ENCODE peak calls at places on chromosomes 4 and X, in seven cellular contexts. One of them, this sample, is unnamed.

GRCh38 chr4:171186700-171187099 is 626.5 kb upstream of the GALNTL6 start:
- DNase-seq in fibroblast of mammary gland: no peak
- DNase-seq in IMR-90: no peak
- DNase-seq in neural crest cell: no peak
- DNase-seq in GM13977: no peak
- DNase-seq in fibroblast of lung: no peak
- DNase-seq in ovary: no peak
- DNase-seq in this sample: no peak

GRCh38 chrX:135416546-135416945 is 5.2 kb upstream of the SMIM10L2A start:
- DNase-seq in GM13977: no peak
- DNase-seq in neural crest cell: no peak
- DNase-seq in fibroblast of mammary gland: no peak
- DNase-seq in fibroblast of lung: no peak
- DNase-seq in IMR-90: no peak
- DNase-seq in ovary: no peak
- DNase-seq in this sample: no peak

GRCh38 chr4:25792200-25792791 is 70.5 kb downstream of the SEL1L3 start:
- DNase-seq in IMR-90: no peak
- DNase-seq in ovary: no peak
- DNase-seq in neural crest cell: peak; percentile 20
- DNase-seq in GM13977: no peak
- DNase-seq in fibroblast of mammary gland: no peak
- DNase-seq in fibroblast of lung: peak; percentile 10
- DNase-seq in this sample: peak; percentile 20

GRCh38 chr4:40909363-40909876 is 159.7 kb downstream of the NSUN7 start:
- DNase-seq in GM13977: no peak
- DNase-seq in fibroblast of mammary gland: peak; percentile 83
- DNase-seq in neural crest cell: no peak
- DNase-seq in IMR-90: peak; percentile 82
- DNase-seq in ovary: no peak
- DNase-seq in fibroblast of lung: peak; percentile 90
- DNase-seq in this sample: peak; percentile 78

GRCh38 chr4:145808021-145808650 is 128.2 kb downstream of the C4orf51 start:
- DNase-seq in neural crest cell: no peak
- DNase-seq in GM13977: peak; percentile 41
- DNase-seq in fibroblast of mammary gland: peak; percentile 96
- DNase-seq in IMR-90: peak; percentile 98
- DNase-seq in ovary: no peak
- DNase-seq in fibroblast of lung: peak; percentile 97
- DNase-seq in this sample: peak; percentile 73

GRCh38 chr4:188201851-188202250 is 62.6 kb downstream of the TRIML1 start:
- DNase-seq in IMR-90: peak; percentile 71
- DNase-seq in fibroblast of lung: no peak
- DNase-seq in GM13977: no peak
- DNase-seq in ovary: no peak
- DNase-seq in neural crest cell: no peak
- DNase-seq in fibroblast of mammary gland: peak; percentile 66
- DNase-seq in this sample: no peak

GRCh38 chrX:20507901-20508620 is 241.4 kb upstream of the RPS6KA3 start:
- DNase-seq in IMR-90: no peak
- DNase-seq in fibroblast of lung: no peak
- DNase-seq in fibroblast of mammary gland: no peak
- DNase-seq in neural crest cell: no peak
- DNase-seq in GM13977: no peak
- DNase-seq in ovary: no peak
- DNase-seq in this sample: no peak

GRCh38 chr4:43471950-43472349 is 579.4 kb downstream of the GRXCR1 start:
- DNase-seq in ovary: no peak
- DNase-seq in IMR-90: no peak
- DNase-seq in GM13977: no peak
- DNase-seq in neural crest cell: no peak
- DNase-seq in fibroblast of mammary gland: peak; percentile 12
- DNase-seq in fibroblast of lung: no peak
- DNase-seq in this sample: no peak

GRCh38 chr4:139606600-139607301 is 50.7 kb upstream of the SETD7 start:
- DNase-seq in IMR-90: peak; percentile 70
- DNase-seq in GM13977: no peak
- DNase-seq in ovary: no peak
- DNase-seq in fibroblast of mammary gland: peak; percentile 82
- DNase-seq in fibroblast of lung: peak; percentile 36
- DNase-seq in neural crest cell: no peak
- DNase-seq in this sample: peak; percentile 13

GRCh38 chrX:138986235-138986634 is 274.7 kb upstream of the FGF13 start:
- DNase-seq in IMR-90: no peak
- DNase-seq in fibroblast of mammary gland: peak; percentile 5
- DNase-seq in fibroblast of lung: peak; percentile 76
- DNase-seq in ovary: no peak
- DNase-seq in GM13977: no peak
- DNase-seq in neural crest cell: no peak
- DNase-seq in this sample: no peak

GRCh38 chrX:66680451-66680850 is 41.6 kb upstream of the EDA2R start:
- DNase-seq in fibroblast of lung: peak; percentile 48
- DNase-seq in ovary: no peak
- DNase-seq in GM13977: no peak
- DNase-seq in IMR-90: peak; percentile 38
- DNase-seq in fibroblast of mammary gland: peak; percentile 68
- DNase-seq in neural crest cell: no peak
- DNase-seq in this sample: no peak

GRCh38 chr4:152234571-152234970 is 301.3 kb downstream of the FBXW7 start:
- DNase-seq in ovary: no peak
- DNase-seq in neural crest cell: no peak
- DNase-seq in GM13977: no peak
- DNase-seq in IMR-90: no peak
- DNase-seq in fibroblast of lung: no peak
- DNase-seq in fibroblast of mammary gland: no peak
- DNase-seq in this sample: no peak

GRCh38 chr4:24053906-24054305 is 164.1 kb upstream of the PPARGC1A start:
- DNase-seq in neural crest cell: no peak
- DNase-seq in fibroblast of mammary gland: no peak
- DNase-seq in GM13977: no peak
- DNase-seq in ovary: no peak
- DNase-seq in fibroblast of lung: no peak
- DNase-seq in IMR-90: peak; percentile 17
- DNase-seq in this sample: no peak

GRCh38 chrX:134020910-134021309 is 35.5 kb upstream of the GPC3 start:
- DNase-seq in fibroblast of mammary gland: no peak
- DNase-seq in IMR-90: no peak
- DNase-seq in fibroblast of lung: no peak
- DNase-seq in ovary: no peak
- DNase-seq in GM13977: no peak
- DNase-seq in neural crest cell: no peak
- DNase-seq in this sample: no peak

GRCh38 chrX:72461288-72461687 is 111.4 kb downstream of the HDAC8 start:
- DNase-seq in ovary: no peak
- DNase-seq in GM13977: no peak
- DNase-seq in fibroblast of lung: peak; percentile 1
- DNase-seq in fibroblast of mammary gland: peak; percentile 22
- DNase-seq in neural crest cell: no peak
- DNase-seq in IMR-90: no peak
- DNase-seq in this sample: no peak

GRCh38 chrX:19772306-19772705 is 115.1 kb downstream of the SH3KBP1 start:
- DNase-seq in ovary: no peak
- DNase-seq in fibroblast of mammary gland: peak; percentile 51
- DNase-seq in GM13977: no peak
- DNase-seq in neural crest cell: no peak
- DNase-seq in IMR-90: peak; percentile 38
- DNase-seq in fibroblast of lung: peak; percentile 25
- DNase-seq in this sample: no peak

GRCh38 chrX:154384284-154384892 is 5.3 kb downstream of the EMD start:
- DNase-seq in neural crest cell: no peak
- DNase-seq in fibroblast of lung: peak; percentile 14
- DNase-seq in fibroblast of mammary gland: peak; percentile 33
- DNase-seq in IMR-90: no peak
- DNase-seq in ovary: peak; percentile 44
- DNase-seq in GM13977: no peak
- DNase-seq in this sample: no peak
- TF ChIP-seq CTCF in neural crest cell: peak; percentile 28
- TF ChIP-seq CTCF in fibroblast of lung: peak; percentile 50
- TF ChIP-seq CTCF in fibroblast of mammary gland: peak; percentile 34
- TF ChIP-seq CTCF in IMR-90: peak; percentile 43
- TF ChIP-seq CTCF in ovary: peak; percentile 40
- TF ChIP-seq CTCF in GM13977: peak; percentile 15
- TF ChIP-seq CTCF in this sample: no peak

GRCh38 chr4:154024097-154024496 is 235.2 kb upstream of the SFRP2 start:
- DNase-seq in ovary: no peak
- DNase-seq in IMR-90: no peak
- DNase-seq in GM13977: no peak
- DNase-seq in fibroblast of mammary gland: no peak
- DNase-seq in fibroblast of lung: no peak
- DNase-seq in neural crest cell: no peak
- DNase-seq in this sample: peak; percentile 7
- TF ChIP-seq CTCF in ovary: no peak
- TF ChIP-seq CTCF in IMR-90: no peak
- TF ChIP-seq CTCF in GM13977: no peak
- TF ChIP-seq CTCF in fibroblast of mammary gland: peak; percentile 9
- TF ChIP-seq CTCF in fibroblast of lung: peak; percentile 8
- TF ChIP-seq CTCF in neural crest cell: peak; percentile 41
- TF ChIP-seq CTCF in this sample: no peak

DNA sequence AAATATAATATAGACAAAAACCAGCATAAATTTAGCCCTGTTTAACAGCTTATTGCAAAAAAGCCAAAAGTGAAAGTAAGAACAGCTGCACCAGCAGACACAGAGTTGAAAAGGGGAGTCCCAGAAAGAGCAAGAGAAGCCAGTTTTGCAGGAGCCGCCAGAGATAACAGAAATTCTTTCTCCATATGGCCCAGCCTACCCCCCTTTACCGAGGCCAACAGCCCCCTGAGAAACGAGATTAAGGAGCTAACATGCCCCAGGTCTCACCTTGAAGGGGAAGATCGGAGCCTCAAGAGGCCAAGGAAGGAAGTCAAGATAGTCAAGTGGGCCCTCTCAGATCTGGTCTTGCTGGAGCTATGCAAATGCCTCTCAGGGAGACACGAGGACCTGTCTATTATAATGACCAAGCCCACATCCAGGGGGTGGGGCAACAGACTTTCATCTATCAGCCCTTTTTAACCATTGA is 4.8 kb downstream of the ACOX3 start:
- DNase-seq in IMR-90: peak; percentile 15
- DNase-seq in GM13977: peak; percentile 65
- DNase-seq in neural crest cell: no peak
- DNase-seq in fibroblast of mammary gland: no peak
- DNase-seq in ovary: peak; percentile 31
- DNase-seq in fibroblast of lung: no peak
- DNase-seq in this sample: peak; percentile 75
- TF ChIP-seq CTCF in IMR-90: no peak
- TF ChIP-seq CTCF in GM13977: no peak
- TF ChIP-seq CTCF in neural crest cell: no peak
- TF ChIP-seq CTCF in fibroblast of mammary gland: no peak
- TF ChIP-seq CTCF in ovary: no peak
- TF ChIP-seq CTCF in fibroblast of lung: no peak
- TF ChIP-seq CTCF in this sample: no peak

DNA sequence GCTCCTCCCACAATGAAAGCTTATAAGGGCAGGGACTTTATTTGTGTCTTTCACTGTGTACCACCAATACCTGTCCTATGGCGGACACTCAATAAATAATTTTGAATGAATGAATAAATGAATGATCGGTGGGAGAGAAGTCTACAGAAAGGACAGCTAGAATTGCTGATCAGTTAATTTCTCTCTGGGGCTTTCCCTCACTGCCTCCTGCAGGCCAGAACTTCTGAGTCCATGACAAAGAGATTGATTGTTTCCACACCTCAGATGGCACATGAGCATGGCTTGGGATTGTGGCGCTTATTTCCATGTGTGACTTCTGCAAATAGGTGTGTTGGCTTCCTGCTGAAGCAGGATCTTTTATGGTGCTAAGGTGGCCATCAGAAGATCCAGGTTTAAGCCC is 6.3 kb downstream of the FAM47E start:
- DNase-seq in neural crest cell: no peak
- DNase-seq in ovary: no peak
- DNase-seq in IMR-90: no peak
- DNase-seq in fibroblast of mammary gland: no peak
- DNase-seq in fibroblast of lung: no peak
- DNase-seq in GM13977: no peak
- DNase-seq in this sample: no peak
- TF ChIP-seq CTCF in neural crest cell: no peak
- TF ChIP-seq CTCF in ovary: no peak
- TF ChIP-seq CTCF in IMR-90: no peak
- TF ChIP-seq CTCF in fibroblast of mammary gland: no peak
- TF ChIP-seq CTCF in fibroblast of lung: no peak
- TF ChIP-seq CTCF in GM13977: no peak
- TF ChIP-seq CTCF in this sample: no peak